ENCODE peak calls at places on chromosomes 13 and 19, in seven cellular contexts. K, B, J, S, H, U and C are unnamed samples.
A peak's percentile ranks its signal among the peaks of the same experiment; 100 is the strongest.

GRCh38 chr13:26806891-26807290 is 46.3 kb upstream of the GPR12 start:
- DNase-seq in H (no peak), B (no peak), K (no peak), S (no peak), J (no peak), U (peak; percentile 53), C (no peak)

GRCh38 chr19:30362156-30362754 is 9.9 kb upstream of the ZNF536 start:
- DNase-seq in K (no peak), U (no peak), J (no peak), H (no peak), S (no peak), B (no peak), C (no peak)

GRCh38 chr13:48656621-48657020 is 2.9 kb downstream of the CYSLTR2 start:
- DNase-seq in S (no peak), J (peak; percentile 32), B (no peak), U (no peak), H (no peak), K (no peak), C (peak; percentile 25)

GRCh38 chr19:45498411-45499195 is at the start of gene PPM1N:
- DNase-seq in J (no peak), B (peak; percentile 72), U (no peak), S (no peak), K (no peak), H (no peak), C (no peak)

GRCh38 chr13:44108345-44108858 is 228.7 kb downstream of the LACC1 start:
- DNase-seq in S (peak; percentile 84), J (peak; percentile 27), U (peak; percentile 68), B (no peak), K (no peak), H (no peak), C (no peak)

GRCh38 chr19:29263305-29264080 is 50.5 kb upstream of the UQCRFS1 start:
- DNase-seq in K (peak; percentile 65), J (peak; percentile 50), B (no peak), S (peak; percentile 34), H (peak; percentile 30), U (no peak), C (no peak)

GRCh38 chr13:99133848-99134247 is 66.8 kb upstream of the UBAC2 start:
- DNase-seq in K (no peak), J (no peak), B (no peak), S (no peak), U (no peak), H (no peak), C (no peak)

GRCh38 chr19:13604902-13605586 is 98.8 kb upstream of the CACNA1A start:
- DNase-seq in H (no peak), S (no peak), U (no peak), B (no peak), J (no peak), K (no peak), C (no peak)

GRCh38 chr19:1308718-1309117 is 23.0 kb downstream of the EFNA2 start:
- DNase-seq in H (no peak), U (no peak), B (no peak), J (no peak), S (no peak), K (no peak), C (no peak)

GRCh38 chr13:27194895-27195764 is 23.5 kb upstream of the USP12 start:
- DNase-seq in K (no peak), B (no peak), J (peak; percentile 5), S (no peak), H (peak; percentile 83), U (peak; percentile 95), C (peak; percentile 77)

GRCh38 chr19:39827216-39827615 is 6.7 kb downstream of the DYRK1B start:
- DNase-seq in S (no peak), K (no peak), U (no peak), J (no peak), H (no peak), B (no peak), C (no peak)

GRCh38 chr19:37506387-37507166 is at the start of gene ZNF793:
- DNase-seq in B (peak; percentile 79), J (peak; percentile 93), K (peak; percentile 75), H (peak; percentile 92), S (peak; percentile 81), U (peak; percentile 82), C (peak; percentile 62)

GRCh38 chr19:648305-648704 is 8.6 kb downstream of the FGF22 start:
- DNase-seq in H (no peak), J (no peak), B (no peak), U (no peak), K (no peak), S (no peak), C (no peak)

GRCh38 chr13:33611016-33611805 is 206.7 kb upstream of the RFC3 start:
- DNase-seq in U (no peak), B (no peak), S (peak; percentile 10), H (peak; percentile 88), K (no peak), J (peak; percentile 73), C (peak; percentile 65)
- H3K4me3 ChIP-seq in U (no peak overlapping the region), B (peak overlapping the region; percentile 29), S (no peak overlapping the region), H (peak overlapping the region; percentile 10), K (no peak overlapping the region), J (no peak overlapping the region), C (peak overlapping the region; percentile 42)

GRCh38 chr19:49665301-49666119 is at the start of the genes BCL2L12 and IRF3:
- DNase-seq in B (peak; percentile 98), K (peak; percentile 95), U (peak; percentile 90), H (peak; percentile 96), S (peak; percentile 99), J (peak; percentile 99), C (peak; percentile 76)

GRCh38 chr19:49663224-49663623 is 2.4 kb downstream of the IRF3 start:
- DNase-seq in U (no peak), J (no peak), H (no peak), S (no peak), K (no peak), B (no peak), C (no peak)

GRCh38 chr19:49662011-49662410 is 3.6 kb downstream of the IRF3 start:
- DNase-seq in S (no peak), B (no peak), H (no peak), U (no peak), K (no peak), J (no peak), C (no peak)

GRCh38 chr19:49666120-49666444 is 349 bp downstream of the BCL2L12 start:
- DNase-seq in H (peak; percentile 39), B (no peak), S (no peak), K (no peak), J (no peak), U (no peak), C (no peak)

GRCh38 chr19:49664171-49665070 is 1.2 kb downstream of the IRF3 start:
- DNase-seq in J (peak; percentile 92), H (peak; percentile 69), U (peak; percentile 90), K (peak; percentile 95), B (peak; percentile 96), S (peak; percentile 94), C (peak; percentile 38)
- TF ChIP-seq CTCF in J (peak; percentile 52), H (no peak), U (peak; percentile 11), K (no peak), B (peak; percentile 13), S (peak; percentile 68), C (peak; percentile 3)

DNA sequence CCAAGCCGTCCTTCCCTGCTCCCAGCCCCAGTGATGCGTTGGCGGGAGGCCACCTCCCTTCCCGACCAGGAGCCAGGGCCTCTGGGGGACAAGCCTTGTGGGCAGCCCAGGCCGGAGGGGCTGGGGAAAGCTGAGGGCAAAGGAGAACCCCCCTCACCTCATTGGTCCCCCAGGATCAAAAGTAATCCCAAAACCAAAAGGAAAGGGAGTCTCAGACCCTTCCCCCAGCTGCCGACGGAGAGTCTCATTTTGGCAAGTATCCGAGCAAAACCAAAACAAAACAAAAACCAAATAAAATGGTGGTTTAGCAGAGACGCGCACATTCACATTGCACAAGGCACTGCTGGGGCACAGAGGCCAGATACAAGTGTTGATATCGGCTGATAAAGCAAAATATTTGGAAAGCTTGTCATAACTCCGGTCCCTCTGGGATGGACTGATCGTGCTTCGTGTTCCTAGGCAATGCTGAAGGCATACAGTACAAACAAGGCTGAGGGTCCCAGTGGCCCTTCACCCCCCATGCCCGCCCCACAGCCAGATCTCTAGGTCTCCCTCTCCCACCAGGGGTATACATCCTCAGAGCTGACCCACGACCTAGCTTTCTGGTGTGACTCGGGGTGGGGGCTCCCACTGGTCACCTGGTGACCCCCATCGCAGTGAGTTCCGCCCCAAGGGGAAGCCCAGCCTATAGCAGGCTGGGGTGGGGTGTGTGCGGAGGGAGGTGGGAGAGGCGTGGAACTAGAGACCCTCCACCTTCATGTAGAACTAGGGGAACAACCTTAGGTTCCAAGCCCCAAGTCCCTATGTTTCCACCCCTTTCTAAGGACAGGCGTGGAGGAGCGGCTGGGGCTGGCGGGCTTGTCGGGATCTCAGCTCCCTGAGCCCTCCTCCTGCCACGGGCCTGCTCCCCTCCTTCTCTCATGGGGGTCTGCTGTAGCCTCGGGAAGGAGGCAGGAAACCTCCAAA is 2.0 kb downstream of the CEBPA start:
- DNase-seq in S (peak; percentile 24), B (no peak), J (no peak), H (no peak), K (peak; percentile 32), U (no peak), C (no peak)
- H3K4me3 ChIP-seq in S (peak overlapping the region; percentile 55), B (peak overlapping the region; percentile 61), J (no peak overlapping the region), H (no peak overlapping the region), K (no peak overlapping the region), U (peak overlapping the region; percentile 61), C (no peak overlapping the region)

GRCh38 chr19:48445256-48445605 is 552 bp upstream of the GRWD1 start:
- DNase-seq in S (no peak), K (peak; percentile 90), U (peak; percentile 91), B (no peak), J (peak; percentile 52), H (peak; percentile 95), C (peak; percentile 77)
- TF ChIP-seq CTCF in S (peak; percentile 38), K (peak; percentile 85), U (peak; percentile 57), B (peak; percentile 48), J (peak; percentile 58), H (peak; percentile 70), C (peak; percentile 73)

GRCh38 chr13:32285633-32285965 is 29.6 kb downstream of the ZAR1L start:
- DNase-seq in H (no peak), U (no peak), S (no peak), J (no peak), B (no peak), K (no peak), C (no peak)

GRCh38 chr13:32282096-32282711 is 33.0 kb downstream of the ZAR1L start:
- DNase-seq in H (no peak), J (no peak), S (no peak), B (no peak), K (no peak), U (no peak), C (no peak)

GRCh38 chr13:32281083-32281482 is 34.1 kb downstream of the ZAR1L start:
- DNase-seq in J (no peak), S (no peak), H (no peak), B (no peak), U (no peak), K (no peak), C (no peak)

GRCh38 chr13:32284927-32285632 is 30.1 kb downstream of the ZAR1L start:
- DNase-seq in J (peak; percentile 38), H (peak; percentile 65), B (no peak), S (no peak), K (no peak), U (peak; percentile 76), C (peak; percentile 71)
- H3K4me3 ChIP-seq in J (no peak overlapping the region), H (no peak overlapping the region), B (no peak overlapping the region), S (no peak overlapping the region), K (no peak overlapping the region), U (no peak overlapping the region), C (no peak overlapping the region)